ENCODE peak calls at places on chromosomes 2 and 18, in eight cellular contexts. One of them, this sample, is unnamed.

GRCh38 chr2:26640781-26641564 is at the start of gene CIB4:
- DNase-seq in endothelial cell of umbilical vein: no peak
- DNase-seq in HepG2: no peak
- DNase-seq in stomach: peak
- DNase-seq in cardiac muscle cell: no peak
- DNase-seq in ovary: no peak
- DNase-seq in colonic mucosa: no peak
- DNase-seq in transverse colon: no peak
- DNase-seq in this sample: peak

GRCh38 chr2:203648273-203648672 is 58.2 kb upstream of the CD28 start:
- DNase-seq in endothelial cell of umbilical vein: no peak
- DNase-seq in HepG2: peak
- DNase-seq in stomach: no peak
- DNase-seq in cardiac muscle cell: peak
- DNase-seq in ovary: no peak
- DNase-seq in colonic mucosa: no peak
- DNase-seq in transverse colon: no peak
- DNase-seq in this sample: no peak

GRCh38 chr2:158025263-158025996 is 76.2 kb upstream of the UPP2 start:
- DNase-seq in endothelial cell of umbilical vein: no peak
- DNase-seq in HepG2: peak
- DNase-seq in stomach: no peak
- DNase-seq in cardiac muscle cell: peak
- DNase-seq in ovary: no peak
- DNase-seq in colonic mucosa: no peak
- DNase-seq in transverse colon: no peak
- DNase-seq in this sample: no peak

GRCh38 chr2:231936491-231936890 is 10.3 kb upstream of the NPPC start:
- DNase-seq in endothelial cell of umbilical vein: no peak
- DNase-seq in HepG2: no peak
- DNase-seq in stomach: no peak
- DNase-seq in cardiac muscle cell: no peak
- DNase-seq in ovary: no peak
- DNase-seq in colonic mucosa: no peak
- DNase-seq in transverse colon: no peak
- DNase-seq in this sample: no peak

GRCh38 chr18:79941473-79942119 is 9.9 kb downstream of the SLC66A2 start:
- DNase-seq in endothelial cell of umbilical vein: no peak
- DNase-seq in HepG2: no peak
- DNase-seq in stomach: peak
- DNase-seq in cardiac muscle cell: no peak
- DNase-seq in ovary: peak
- DNase-seq in colonic mucosa: peak
- DNase-seq in transverse colon: peak
- DNase-seq in this sample: peak

GRCh38 chr2:240366901-240367300 is 68.6 kb upstream of the GPC1 start:
- DNase-seq in endothelial cell of umbilical vein: no peak
- DNase-seq in HepG2: no peak
- DNase-seq in stomach: no peak
- DNase-seq in cardiac muscle cell: no peak
- DNase-seq in ovary: no peak
- DNase-seq in colonic mucosa: no peak
- DNase-seq in transverse colon: no peak
- DNase-seq in this sample: no peak

GRCh38 chr2:70143314-70144150 is 47.3 kb downstream of the C2orf42 start:
- DNase-seq in endothelial cell of umbilical vein: peak
- DNase-seq in HepG2: peak
- DNase-seq in stomach: peak
- DNase-seq in cardiac muscle cell: peak
- DNase-seq in ovary: peak
- DNase-seq in colonic mucosa: peak
- DNase-seq in transverse colon: peak
- DNase-seq in this sample: no peak

GRCh38 chr2:144943986-144944385 is 424.1 kb upstream of the ZEB2 start:
- DNase-seq in endothelial cell of umbilical vein: peak
- DNase-seq in HepG2: no peak
- DNase-seq in stomach: no peak
- DNase-seq in cardiac muscle cell: peak
- DNase-seq in ovary: no peak
- DNase-seq in colonic mucosa: no peak
- DNase-seq in transverse colon: no peak
- DNase-seq in this sample: no peak

GRCh38 chr2:234953116-234954031 is 1.6 kb downstream of the SH3BP4 start:
- DNase-seq in endothelial cell of umbilical vein: peak
- DNase-seq in HepG2: no peak
- DNase-seq in stomach: peak
- DNase-seq in cardiac muscle cell: peak
- DNase-seq in ovary: peak
- DNase-seq in colonic mucosa: no peak
- DNase-seq in transverse colon: no peak
- DNase-seq in this sample: no peak

GRCh38 chr2:39120521-39120770 is 405 bp downstream of the SOS1 start:
- DNase-seq in endothelial cell of umbilical vein: no peak
- DNase-seq in HepG2: no peak
- DNase-seq in stomach: no peak
- DNase-seq in cardiac muscle cell: no peak
- DNase-seq in ovary: no peak
- DNase-seq in colonic mucosa: no peak
- DNase-seq in transverse colon: no peak
- DNase-seq in this sample: no peak

GRCh38 chr2:143477724-143478443 is 348.7 kb downstream of the ARHGAP15 start:
- DNase-seq in endothelial cell of umbilical vein: peak
- DNase-seq in HepG2: no peak
- DNase-seq in stomach: no peak
- DNase-seq in cardiac muscle cell: no peak
- DNase-seq in ovary: no peak
- DNase-seq in colonic mucosa: no peak
- DNase-seq in transverse colon: no peak
- DNase-seq in this sample: no peak
- H3K27ac ChIP-seq in endothelial cell of umbilical vein: no peak
- H3K27ac ChIP-seq in HepG2: no peak
- H3K27ac ChIP-seq in stomach: no peak
- H3K27ac ChIP-seq in cardiac muscle cell: no peak
- H3K27ac ChIP-seq in ovary: no peak
- H3K27ac ChIP-seq in colonic mucosa: no peak
- H3K27ac ChIP-seq in transverse colon: no peak
- H3K27ac ChIP-seq in this sample: no peak

DNA sequence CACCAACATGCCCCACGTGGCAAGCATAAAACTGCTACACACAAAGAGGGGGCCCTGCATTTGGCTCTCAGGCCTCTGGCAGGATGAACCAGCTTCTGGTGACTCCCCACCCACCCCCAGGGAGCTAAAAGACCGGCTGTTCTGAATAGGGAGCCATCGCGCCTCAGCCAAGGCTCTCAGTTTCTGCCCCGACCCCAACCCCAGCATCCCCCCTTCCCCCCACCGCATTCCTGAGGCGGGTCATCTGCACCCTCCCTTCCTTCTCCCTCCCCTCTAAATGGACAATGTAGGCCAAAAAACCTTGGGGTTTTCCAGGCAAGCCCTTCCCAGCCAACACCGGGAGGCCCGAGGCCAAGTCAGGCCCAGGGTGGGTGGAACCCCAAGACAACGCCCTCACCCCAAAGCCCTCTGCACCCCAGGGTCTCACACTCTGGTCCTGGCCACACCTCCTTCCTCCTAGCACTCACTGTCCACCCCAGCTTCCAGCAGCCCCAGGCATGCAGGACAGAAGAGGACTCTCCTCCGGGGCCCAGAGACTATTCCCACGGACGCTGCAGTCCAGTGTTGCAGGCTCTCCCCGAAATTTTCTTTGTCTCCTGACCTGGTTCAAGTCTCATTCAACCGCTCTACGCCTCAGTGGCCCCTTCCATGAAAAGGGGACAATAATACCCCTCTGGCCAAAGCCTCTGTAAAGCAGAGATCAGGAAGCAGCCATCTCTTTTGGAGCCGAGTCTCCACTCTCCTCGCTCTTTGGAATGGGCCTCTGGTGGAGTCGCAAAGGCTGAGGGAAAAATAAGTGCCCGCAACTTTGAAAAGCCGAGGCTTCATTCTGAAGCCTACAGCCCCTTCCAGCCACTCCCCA is 5.5 kb downstream of the CYP26B1 start:
- DNase-seq in endothelial cell of umbilical vein: no peak
- DNase-seq in HepG2: no peak
- DNase-seq in stomach: peak
- DNase-seq in cardiac muscle cell: no peak
- DNase-seq in ovary: peak
- DNase-seq in colonic mucosa: no peak
- DNase-seq in transverse colon: no peak
- DNase-seq in this sample: peak
- H3K4me3 ChIP-seq in endothelial cell of umbilical vein: no peak
- H3K4me3 ChIP-seq in HepG2: no peak
- H3K4me3 ChIP-seq in stomach: no peak
- H3K4me3 ChIP-seq in cardiac muscle cell: no peak
- H3K4me3 ChIP-seq in ovary: no peak
- H3K4me3 ChIP-seq in colonic mucosa: no peak
- H3K4me3 ChIP-seq in transverse colon: no peak
- H3K4me3 ChIP-seq in this sample: peak

GRCh38 chr2:119389615-119390306 is 23.0 kb downstream of the DBI start:
- DNase-seq in endothelial cell of umbilical vein: no peak
- DNase-seq in HepG2: no peak
- DNase-seq in stomach: peak
- DNase-seq in cardiac muscle cell: peak
- DNase-seq in ovary: peak
- DNase-seq in colonic mucosa: peak
- DNase-seq in transverse colon: peak
- DNase-seq in this sample: peak
- H3K27ac ChIP-seq in endothelial cell of umbilical vein: no peak
- H3K27ac ChIP-seq in HepG2: no peak
- H3K27ac ChIP-seq in stomach: no peak
- H3K27ac ChIP-seq in cardiac muscle cell: no peak
- H3K27ac ChIP-seq in ovary: no peak
- H3K27ac ChIP-seq in colonic mucosa: no peak
- H3K27ac ChIP-seq in transverse colon: no peak
- H3K27ac ChIP-seq in this sample: peak

DNA sequence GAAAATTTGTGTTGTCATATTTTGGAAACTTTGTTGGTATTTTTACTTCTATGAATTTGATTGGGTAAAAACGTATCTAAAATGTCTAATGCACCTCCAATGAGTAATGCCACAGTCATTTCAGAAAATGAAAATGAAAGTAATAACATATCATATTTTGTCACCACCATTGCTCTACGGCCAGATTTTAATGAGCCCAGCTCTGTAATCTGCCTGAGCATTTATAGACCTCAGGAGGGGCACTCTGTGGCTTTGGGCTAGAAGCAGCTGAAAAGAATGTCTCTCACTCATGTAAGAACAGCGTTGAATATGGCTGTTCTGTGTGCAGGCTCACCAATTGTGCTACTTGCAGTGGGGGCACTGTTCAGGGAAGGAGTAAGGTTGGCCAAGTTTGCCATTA is 32.7 kb upstream of the ABCA12 start:
- DNase-seq in endothelial cell of umbilical vein: no peak
- DNase-seq in HepG2: no peak
- DNase-seq in stomach: no peak
- DNase-seq in cardiac muscle cell: peak
- DNase-seq in ovary: no peak
- DNase-seq in colonic mucosa: no peak
- DNase-seq in transverse colon: no peak
- DNase-seq in this sample: no peak
- H3K4me3 ChIP-seq in endothelial cell of umbilical vein: peak
- H3K4me3 ChIP-seq in HepG2: no peak
- H3K4me3 ChIP-seq in stomach: no peak
- H3K4me3 ChIP-seq in cardiac muscle cell: no peak
- H3K4me3 ChIP-seq in ovary: no peak
- H3K4me3 ChIP-seq in colonic mucosa: no peak
- H3K4me3 ChIP-seq in transverse colon: no peak
- H3K4me3 ChIP-seq in this sample: no peak

GRCh38 chr2:200616656-200617055 is 30.8 kb downstream of the AOX1 start:
- DNase-seq in endothelial cell of umbilical vein: no peak
- DNase-seq in HepG2: no peak
- DNase-seq in stomach: no peak
- DNase-seq in cardiac muscle cell: peak
- DNase-seq in ovary: no peak
- DNase-seq in colonic mucosa: no peak
- DNase-seq in transverse colon: no peak
- DNase-seq in this sample: no peak

GRCh38 chr2:200616193-200616592 is 30.4 kb downstream of the AOX1 start:
- DNase-seq in endothelial cell of umbilical vein: no peak
- DNase-seq in HepG2: no peak
- DNase-seq in stomach: no peak
- DNase-seq in cardiac muscle cell: no peak
- DNase-seq in ovary: peak
- DNase-seq in colonic mucosa: no peak
- DNase-seq in transverse colon: no peak
- DNase-seq in this sample: no peak

GRCh38 chr2:200618051-200618419 is 32.2 kb downstream of the AOX1 start:
- DNase-seq in endothelial cell of umbilical vein: no peak
- DNase-seq in HepG2: no peak
- DNase-seq in stomach: no peak
- DNase-seq in cardiac muscle cell: no peak
- DNase-seq in ovary: no peak
- DNase-seq in colonic mucosa: no peak
- DNase-seq in transverse colon: no peak
- DNase-seq in this sample: no peak

GRCh38 chr2:200618590-200619021 is 32.8 kb downstream of the AOX1 start:
- DNase-seq in endothelial cell of umbilical vein: no peak
- DNase-seq in HepG2: no peak
- DNase-seq in stomach: no peak
- DNase-seq in cardiac muscle cell: peak
- DNase-seq in ovary: no peak
- DNase-seq in colonic mucosa: no peak
- DNase-seq in transverse colon: no peak
- DNase-seq in this sample: no peak

GRCh38 chr2:200617089-200618050 is 31.6 kb downstream of the AOX1 start:
- DNase-seq in endothelial cell of umbilical vein: no peak
- DNase-seq in HepG2: no peak
- DNase-seq in stomach: no peak
- DNase-seq in cardiac muscle cell: peak
- DNase-seq in ovary: no peak
- DNase-seq in colonic mucosa: no peak
- DNase-seq in transverse colon: no peak
- DNase-seq in this sample: no peak
- H3K27ac ChIP-seq in endothelial cell of umbilical vein: no peak
- H3K27ac ChIP-seq in HepG2: no peak
- H3K27ac ChIP-seq in stomach: no peak
- H3K27ac ChIP-seq in cardiac muscle cell: no peak
- H3K27ac ChIP-seq in ovary: peak
- H3K27ac ChIP-seq in colonic mucosa: no peak
- H3K27ac ChIP-seq in transverse colon: no peak
- H3K27ac ChIP-seq in this sample: no peak

GRCh38 chr2:233081731-233082221 is 21.6 kb downstream of the INPP5D start:
- DNase-seq in endothelial cell of umbilical vein: no peak
- DNase-seq in HepG2: no peak
- DNase-seq in stomach: no peak
- DNase-seq in cardiac muscle cell: no peak
- DNase-seq in ovary: no peak
- DNase-seq in colonic mucosa: no peak
- DNase-seq in transverse colon: no peak
- DNase-seq in this sample: peak
- H3K4me3 ChIP-seq in endothelial cell of umbilical vein: no peak
- H3K4me3 ChIP-seq in HepG2: no peak
- H3K4me3 ChIP-seq in stomach: no peak
- H3K4me3 ChIP-seq in cardiac muscle cell: no peak
- H3K4me3 ChIP-seq in ovary: no peak
- H3K4me3 ChIP-seq in colonic mucosa: no peak
- H3K4me3 ChIP-seq in transverse colon: no peak
- H3K4me3 ChIP-seq in this sample: no peak